ENCODE peak calls at places on chromosome 14, in four cellular contexts. One of them, this sample, is unnamed.

GRCh38 chr14:92609955-92610354 is 96.4 kb downstream of the RIN3 start:
- DNase-seq in spleen: no peak
- DNase-seq in RWPE1: no peak
- DNase-seq in naive thymus-derived CD4-positive, alpha-beta T cell: no peak
- DNase-seq in this sample: no peak

GRCh38 chr14:36173161-36173560 is 3.4 kb downstream of the PTCSC3 start:
- DNase-seq in spleen: no peak
- DNase-seq in RWPE1: peak
- DNase-seq in naive thymus-derived CD4-positive, alpha-beta T cell: no peak
- DNase-seq in this sample: no peak

GRCh38 chr14:74579447-74580274 is 32.4 kb downstream of the LTBP2 start:
- DNase-seq in naive thymus-derived CD4-positive, alpha-beta T cell: no peak
- DNase-seq in spleen: peak
- DNase-seq in RWPE1: peak
- DNase-seq in this sample: peak

GRCh38 chr14:33951183-33951840 is 438 bp upstream of the EGLN3 start:
- DNase-seq in spleen: no peak
- DNase-seq in naive thymus-derived CD4-positive, alpha-beta T cell: no peak
- DNase-seq in RWPE1: no peak
- DNase-seq in this sample: no peak

GRCh38 chr14:102027951-102028350 is 58.9 kb downstream of the HSP90AA1 start:
- DNase-seq in naive thymus-derived CD4-positive, alpha-beta T cell: no peak
- DNase-seq in spleen: no peak
- DNase-seq in RWPE1: no peak
- DNase-seq in this sample: no peak

GRCh38 chr14:22388669-22389625 is 200.1 kb downstream of the DAD1 start:
- DNase-seq in spleen: no peak
- DNase-seq in naive thymus-derived CD4-positive, alpha-beta T cell: no peak
- DNase-seq in RWPE1: peak
- DNase-seq in this sample: no peak

GRCh38 chr14:31949709-31950108 is 127.4 kb upstream of the ARHGAP5 start:
- DNase-seq in naive thymus-derived CD4-positive, alpha-beta T cell: no peak
- DNase-seq in spleen: no peak
- DNase-seq in RWPE1: peak
- DNase-seq in this sample: no peak

GRCh38 chr14:33943081-33943480 is 7.8 kb downstream of the EGLN3 start:
- DNase-seq in naive thymus-derived CD4-positive, alpha-beta T cell: no peak
- DNase-seq in spleen: no peak
- DNase-seq in RWPE1: no peak
- DNase-seq in this sample: no peak

GRCh38 chr14:69938751-69939150 is 59.5 kb downstream of the SMOC1 start:
- DNase-seq in naive thymus-derived CD4-positive, alpha-beta T cell: no peak
- DNase-seq in spleen: no peak
- DNase-seq in RWPE1: no peak
- DNase-seq in this sample: no peak

GRCh38 chr14:94322648-94323570 is at the start of gene SERPINA6:
- DNase-seq in RWPE1: no peak
- DNase-seq in naive thymus-derived CD4-positive, alpha-beta T cell: no peak
- DNase-seq in spleen: no peak
- DNase-seq in this sample: no peak

GRCh38 chr14:92684801-92685560 is 63.4 kb downstream of the LGMN start:
- DNase-seq in RWPE1: no peak
- DNase-seq in naive thymus-derived CD4-positive, alpha-beta T cell: no peak
- DNase-seq in spleen: peak
- DNase-seq in this sample: no peak

GRCh38 chr14:97349946-97350345 is 552.8 kb downstream of the VRK1 start:
- DNase-seq in spleen: no peak
- DNase-seq in RWPE1: no peak
- DNase-seq in naive thymus-derived CD4-positive, alpha-beta T cell: no peak
- DNase-seq in this sample: no peak

GRCh38 chr14:100676089-100676685 is 50.5 kb upstream of the DLK1 start:
- DNase-seq in naive thymus-derived CD4-positive, alpha-beta T cell: no peak
- DNase-seq in spleen: no peak
- DNase-seq in RWPE1: peak
- DNase-seq in this sample: no peak

GRCh38 chr14:94867931-94868597 is 98.2 kb upstream of the GSC start:
- DNase-seq in spleen: no peak
- DNase-seq in naive thymus-derived CD4-positive, alpha-beta T cell: no peak
- DNase-seq in RWPE1: no peak
- DNase-seq in this sample: no peak

GRCh38 chr14:20934148-20934762 is 21.0 kb upstream of the RNASE2 start:
- DNase-seq in spleen: peak
- DNase-seq in RWPE1: no peak
- DNase-seq in naive thymus-derived CD4-positive, alpha-beta T cell: peak
- DNase-seq in this sample: no peak

GRCh38 chr14:39368261-39368959 is 63.8 kb downstream of the FBXO33 start:
- DNase-seq in RWPE1: peak
- DNase-seq in naive thymus-derived CD4-positive, alpha-beta T cell: peak
- DNase-seq in spleen: no peak
- DNase-seq in this sample: no peak

GRCh38 chr14:74793506-74794155 is 30.5 kb downstream of the YLPM1 start:
- DNase-seq in naive thymus-derived CD4-positive, alpha-beta T cell: peak
- DNase-seq in RWPE1: no peak
- DNase-seq in spleen: no peak
- DNase-seq in this sample: peak

GRCh38 chr14:67251573-67252226 is 10.5 kb downstream of the PALS1 start:
- DNase-seq in RWPE1: no peak
- DNase-seq in naive thymus-derived CD4-positive, alpha-beta T cell: no peak
- DNase-seq in spleen: no peak
- DNase-seq in this sample: no peak

GRCh38 chr14:63510538-63510937 is 32.6 kb downstream of the PPP2R5E start:
- DNase-seq in naive thymus-derived CD4-positive, alpha-beta T cell: peak
- DNase-seq in RWPE1: no peak
- DNase-seq in spleen: no peak
- DNase-seq in this sample: peak
- H3K27ac ChIP-seq in naive thymus-derived CD4-positive, alpha-beta T cell: no peak
- H3K27ac ChIP-seq in RWPE1: no peak
- H3K27ac ChIP-seq in spleen: peak
- H3K27ac ChIP-seq in this sample: peak

GRCh38 chr14:81771876-81772275 is 238.2 kb upstream of the SEL1L start:
- DNase-seq in naive thymus-derived CD4-positive, alpha-beta T cell: no peak
- DNase-seq in RWPE1: no peak
- DNase-seq in spleen: no peak
- DNase-seq in this sample: no peak
- H3K27ac ChIP-seq in naive thymus-derived CD4-positive, alpha-beta T cell: no peak
- H3K27ac ChIP-seq in RWPE1: no peak
- H3K27ac ChIP-seq in spleen: peak
- H3K27ac ChIP-seq in this sample: no peak

DNA sequence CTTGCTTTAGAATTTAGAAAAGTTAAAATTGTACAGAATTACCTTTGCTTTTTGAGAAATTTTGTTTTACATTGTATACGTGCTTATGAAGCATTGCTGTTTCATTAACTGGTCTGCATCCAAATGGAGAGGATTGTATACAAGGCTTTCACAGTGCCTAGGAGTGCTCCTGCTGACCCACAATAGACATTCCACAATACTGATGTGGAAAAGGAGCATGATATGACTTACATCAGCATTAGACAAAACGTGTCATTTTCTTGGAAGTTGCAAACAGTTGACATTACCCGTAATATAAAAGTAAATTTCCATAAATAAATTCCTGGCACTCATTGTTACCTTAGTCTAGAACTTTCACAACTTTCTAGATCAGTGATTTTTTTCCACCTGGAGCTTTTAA is 1.9 kb downstream of the PRKD1 start:
- DNase-seq in RWPE1: no peak
- DNase-seq in spleen: no peak
- DNase-seq in naive thymus-derived CD4-positive, alpha-beta T cell: no peak
- DNase-seq in this sample: no peak
- H3K27ac ChIP-seq in RWPE1: no peak
- H3K27ac ChIP-seq in spleen: no peak
- H3K27ac ChIP-seq in naive thymus-derived CD4-positive, alpha-beta T cell: no peak
- H3K27ac ChIP-seq in this sample: no peak

GRCh38 chr14:88554458-88555286 is at the start of gene PTPN21:
- DNase-seq in naive thymus-derived CD4-positive, alpha-beta T cell: no peak
- DNase-seq in spleen: peak
- DNase-seq in RWPE1: peak
- DNase-seq in this sample: no peak
- H3K27ac ChIP-seq in naive thymus-derived CD4-positive, alpha-beta T cell: no peak
- H3K27ac ChIP-seq in spleen: peak
- H3K27ac ChIP-seq in RWPE1: peak
- H3K27ac ChIP-seq in this sample: no peak

GRCh38 chr14:104320611-104321086 is 182.3 kb downstream of the KIF26A start:
- DNase-seq in naive thymus-derived CD4-positive, alpha-beta T cell: no peak
- DNase-seq in spleen: peak
- DNase-seq in RWPE1: no peak
- DNase-seq in this sample: no peak
- H3K27ac ChIP-seq in naive thymus-derived CD4-positive, alpha-beta T cell: no peak
- H3K27ac ChIP-seq in spleen: no peak
- H3K27ac ChIP-seq in RWPE1: no peak
- H3K27ac ChIP-seq in this sample: no peak

GRCh38 chr14:54803926-54804719 is 98.5 kb downstream of the GCH1 start:
- DNase-seq in spleen: no peak
- DNase-seq in naive thymus-derived CD4-positive, alpha-beta T cell: no peak
- DNase-seq in RWPE1: no peak
- DNase-seq in this sample: no peak

GRCh38 chr14:54803396-54803795 is 99.2 kb downstream of the GCH1 start:
- DNase-seq in spleen: no peak
- DNase-seq in naive thymus-derived CD4-positive, alpha-beta T cell: no peak
- DNase-seq in RWPE1: no peak
- DNase-seq in this sample: no peak

GRCh38 chr14:54805521-54806322 is 96.9 kb downstream of the GCH1 start:
- DNase-seq in naive thymus-derived CD4-positive, alpha-beta T cell: peak
- DNase-seq in spleen: peak
- DNase-seq in RWPE1: peak
- DNase-seq in this sample: peak

GRCh38 chr14:54805080-54805479 is 97.5 kb downstream of the GCH1 start:
- DNase-seq in RWPE1: no peak
- DNase-seq in spleen: no peak
- DNase-seq in naive thymus-derived CD4-positive, alpha-beta T cell: no peak
- DNase-seq in this sample: no peak

GRCh38 chr14:54804720-54805060 is 97.9 kb downstream of the GCH1 start:
- DNase-seq in spleen: no peak
- DNase-seq in naive thymus-derived CD4-positive, alpha-beta T cell: no peak
- DNase-seq in RWPE1: no peak
- DNase-seq in this sample: no peak
- H3K27ac ChIP-seq in spleen: no peak
- H3K27ac ChIP-seq in naive thymus-derived CD4-positive, alpha-beta T cell: no peak
- H3K27ac ChIP-seq in RWPE1: no peak
- H3K27ac ChIP-seq in this sample: no peak

GRCh38 chr14:81516941-81517797 is 16.5 kb downstream of the SEL1L start:
- DNase-seq in RWPE1: no peak
- DNase-seq in naive thymus-derived CD4-positive, alpha-beta T cell: no peak
- DNase-seq in spleen: no peak
- DNase-seq in this sample: no peak

GRCh38 chr14:81521356-81521755 is 12.3 kb downstream of the SEL1L start:
- DNase-seq in spleen: no peak
- DNase-seq in RWPE1: no peak
- DNase-seq in naive thymus-derived CD4-positive, alpha-beta T cell: no peak
- DNase-seq in this sample: no peak

GRCh38 chr14:81523016-81523415 is 10.6 kb downstream of the SEL1L start:
- DNase-seq in naive thymus-derived CD4-positive, alpha-beta T cell: no peak
- DNase-seq in RWPE1: no peak
- DNase-seq in spleen: no peak
- DNase-seq in this sample: no peak

GRCh38 chr14:81517798-81518398 is 15.8 kb downstream of the SEL1L start:
- DNase-seq in RWPE1: no peak
- DNase-seq in naive thymus-derived CD4-positive, alpha-beta T cell: no peak
- DNase-seq in spleen: no peak
- DNase-seq in this sample: no peak

DNA sequence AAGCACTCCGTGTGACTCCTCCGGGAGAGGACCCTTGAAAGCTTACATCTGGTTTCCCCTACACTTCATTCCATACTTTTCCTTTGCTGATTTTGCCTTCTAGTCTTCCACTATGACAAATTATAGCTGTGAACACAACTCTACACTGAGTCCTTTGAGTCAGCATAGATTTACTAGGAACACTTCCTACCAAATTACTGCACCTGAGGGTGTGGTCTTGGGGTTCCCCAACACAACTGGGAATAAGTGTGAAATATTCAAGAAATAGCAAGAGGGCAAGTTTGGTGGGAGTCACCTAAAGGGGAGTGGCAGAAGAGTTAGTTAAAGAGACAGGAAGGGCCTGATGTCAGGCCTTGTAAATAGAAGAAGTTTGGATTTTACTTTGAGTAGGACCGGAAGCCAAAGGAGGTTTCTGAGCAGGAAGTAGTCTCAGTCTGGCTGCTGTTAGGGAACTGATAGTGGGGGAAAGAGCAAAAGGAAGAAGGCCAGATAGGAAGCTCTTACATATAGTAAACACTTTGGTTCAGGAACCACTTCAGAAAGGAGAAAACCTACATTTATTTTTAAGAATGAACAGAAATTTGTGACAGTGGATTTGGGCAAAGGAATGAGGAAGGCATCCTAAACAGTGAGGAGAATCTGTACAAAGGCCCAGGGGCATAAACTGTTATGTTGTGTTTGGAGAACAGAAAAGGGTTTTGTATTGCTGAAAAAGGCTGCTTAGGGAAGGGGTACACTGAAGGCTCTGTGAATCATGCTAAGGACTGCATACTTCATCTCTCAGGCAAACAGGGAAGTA is 14.3 kb downstream of the SEL1L start:
- DNase-seq in RWPE1: no peak
- DNase-seq in spleen: no peak
- DNase-seq in naive thymus-derived CD4-positive, alpha-beta T cell: peak
- DNase-seq in this sample: no peak
- H3K27ac ChIP-seq in RWPE1: no peak
- H3K27ac ChIP-seq in spleen: peak
- H3K27ac ChIP-seq in naive thymus-derived CD4-positive, alpha-beta T cell: peak
- H3K27ac ChIP-seq in this sample: peak

GRCh38 chr14:55152052-55152753 is 23.2 kb downstream of the LGALS3 start:
- DNase-seq in RWPE1: no peak
- DNase-seq in naive thymus-derived CD4-positive, alpha-beta T cell: no peak
- DNase-seq in spleen: no peak
- DNase-seq in this sample: no peak
- H3K27ac ChIP-seq in RWPE1: no peak
- H3K27ac ChIP-seq in naive thymus-derived CD4-positive, alpha-beta T cell: no peak
- H3K27ac ChIP-seq in spleen: no peak
- H3K27ac ChIP-seq in this sample: no peak

This sample was measured in CD4-positive, CD25-positive, alpha-beta regulatory T cell.